ENCODE peak calls at places on chromosome 4, in six cellular contexts. Z is NCI-H69; R is naive thymus-derived CD8-positive, alpha-beta T cell; B is hippocampal formation; T is amniotic epithelial cell; I is GM20000. G is an unnamed sample.

GRCh38 chr4:161428180-161428965 is 735.4 kb downstream of the FSTL5 start:
- DNase-seq in Z (no peak), R (no peak), B (no peak), T (no peak), I (no peak), G (no peak)

GRCh38 chr4:117560329-117560728 is 474.0 kb upstream of the NDST3 start:
- DNase-seq in Z (peak; percentile 38), R (no peak), B (peak; percentile 36), T (peak; percentile 51), I (no peak), G (peak; percentile 5)

GRCh38 chr4:48720459-48720858 is 59.6 kb downstream of the FRYL start:
- DNase-seq in Z (no peak), R (no peak), B (no peak), T (no peak), I (no peak), G (no peak)

GRCh38 chr4:41991916-41992767 is 1.8 kb downstream of the SLC30A9 start:
- DNase-seq in Z (no peak), R (no peak), B (no peak), T (peak; percentile 35), I (no peak), G (peak; percentile 65)

GRCh38 chr4:7876096-7876993 is 63.3 kb downstream of the AFAP1 start:
- DNase-seq in Z (peak; percentile 23), R (no peak), B (no peak), T (peak; percentile 47), I (no peak), G (peak; percentile 75)

GRCh38 chr4:110268352-110268751 is 69.9 kb upstream of the ELOVL6 start:
- DNase-seq in Z (no peak), R (no peak), B (no peak), T (no peak), I (peak; percentile 19), G (no peak)

GRCh38 chr4:74962584-74962983 is 29.7 kb downstream of the PARM1 start:
- DNase-seq in Z (no peak), R (no peak), B (no peak), T (no peak), I (no peak), G (no peak)

GRCh38 chr4:187478292-187479205 is 517.0 kb upstream of the ZFP42 start:
- DNase-seq in Z (no peak), R (no peak), B (no peak), T (peak; percentile 68), I (no peak), G (peak; percentile 86)

GRCh38 chr4:8917868-8918783 is 46.5 kb upstream of the HMX1 start:
- DNase-seq in Z (peak; percentile 60), R (peak; percentile 11), B (peak; percentile 23), T (no peak), I (peak; percentile 86), G (peak; percentile 21)

GRCh38 chr4:162163892-162164759 is at the start of gene FSTL5:
- DNase-seq in Z (peak; percentile 94), R (no peak), B (peak; percentile 43), T (peak; percentile 87), I (peak; percentile 14), G (peak; percentile 1)

GRCh38 chr4:87041142-87041541 is 106.3 kb downstream of the AFF1 start:
- DNase-seq in Z (no peak), R (no peak), B (no peak), T (no peak), I (no peak), G (no peak)